ENCODE peak calls at places on chromosomes 4 and X, in four cellular contexts. S is astrocyte of the cerebellum; J is CD4-positive, alpha-beta T cell; I is HTR-8/SVneo. O is an unnamed sample.

GRCh38 chrX:117325706-117326105 is 790.9 kb downstream of the KLHL13 start:
- DNase-seq in I (no peak), S (no peak), J (no peak), O (no peak)

GRCh38 chr4:81052119-81053068 is 21.9 kb downstream of the BMP3 start:
- DNase-seq in J (peak; percentile 51), I (no peak), S (peak; percentile 66), O (peak; percentile 32)

GRCh38 chr4:94732358-94732698 is 25.4 kb upstream of the BMPR1B start:
- DNase-seq in S (no peak), I (no peak), J (no peak), O (no peak)

GRCh38 chrX:117538441-117539418 is 577.9 kb downstream of the KLHL13 start:
- DNase-seq in S (no peak), I (no peak), J (no peak), O (no peak)

GRCh38 chrX:39133971-39134370 is 332.7 kb downstream of the MID1IP1 start:
- DNase-seq in S (no peak), J (no peak), I (no peak), O (no peak)

GRCh38 chr4:154491731-154492249 is at the start of gene DCHS2:
- DNase-seq in S (no peak), I (peak; percentile 37), J (no peak), O (no peak)

GRCh38 chrX:70132244-70132643 is 1.0 kb upstream of the IGBP1 start:
- DNase-seq in I (peak; percentile 23), S (no peak), J (no peak), O (no peak)

GRCh38 chr4:139642364-139642763 is 23.3 kb upstream of the MGST2 start:
- DNase-seq in J (no peak), I (no peak), S (no peak), O (no peak)

GRCh38 chr4:6217716-6218381 is 17.5 kb upstream of the JAKMIP1 start:
- DNase-seq in I (no peak), J (no peak), S (no peak), O (no peak)

GRCh38 chrX:150848914-150849365 is 49.5 kb downstream of the CD99L2 start:
- DNase-seq in I (no peak), J (no peak), S (no peak), O (no peak)

GRCh38 chr4:89305028-89305427 is 2.6 kb downstream of the GPRIN3 start:
- DNase-seq in J (no peak), S (no peak), I (no peak), O (no peak)

GRCh38 chr4:38939150-38939549 is 71.5 kb downstream of the FAM114A1 start:
- DNase-seq in S (no peak), I (no peak), J (no peak), O (no peak)

GRCh38 chr4:153962311-153963039 is 173.6 kb upstream of the SFRP2 start:
- DNase-seq in S (no peak), J (no peak), I (no peak), O (no peak)

GRCh38 chr4:141126769-141127168 is 6.5 kb downstream of the RNF150 start:
- DNase-seq in S (no peak), J (no peak), I (no peak), O (no peak)

GRCh38 chr4:168648929-168649328 is 152.1 kb downstream of the PALLD start:
- DNase-seq in I (no peak), J (no peak), S (no peak), O (no peak)

GRCh38 chr4:94207469-94208224 is at the start of gene SMARCAD1:
- DNase-seq in I (peak; percentile 65), S (peak; percentile 96), J (peak; percentile 84), O (peak; percentile 86)

GRCh38 chr4:81096566-81096965 is 66.1 kb downstream of the BMP3 start:
- DNase-seq in J (no peak), S (no peak), I (no peak), O (no peak)

GRCh38 chr4:181350578-181351420 is 892.4 kb upstream of the TENM3 start:
- DNase-seq in J (no peak), I (no peak), S (peak; percentile 20), O (no peak)

GRCh38 chrX:24025741-24026402 is 1.1 kb downstream of the KLHL15 start:
- DNase-seq in J (no peak), I (no peak), S (peak; percentile 29), O (no peak)

O was measured in HFF-Myc.